ENCODE peak calls at places on chromosomes 6 and 20, in ten cellular contexts. S is lower leg skin; P is GM12878; C is type B pancreatic cell; W is heart left ventricle; A is astrocyte of the spinal cord; E is thoracic aorta; H is CD8-positive, alpha-beta T cell; F is kidney; D is epithelial cell of esophagus. R is an unnamed sample.

GRCh38 chr6:126372626-126373025 is 32.7 kb downstream of the CENPW start:
- DNase-seq in A (no peak), P (no peak), W (no peak), H (no peak), S (no peak), C (no peak), D (peak), F (no peak), E (no peak), R (no peak)

GRCh38 chr6:147000545-147001488 is 203.4 kb upstream of the STXBP5 start:
- DNase-seq in D (peak), A (peak), F (no peak), P (no peak), W (no peak), E (no peak), C (no peak), S (no peak), H (no peak), R (no peak)

GRCh38 chr20:57999465-58000111 is 228.9 kb downstream of the ANKRD60 start:
- DNase-seq in W (no peak), S (no peak), A (no peak), H (no peak), P (no peak), F (no peak), D (no peak), C (no peak), E (no peak), R (peak)

GRCh38 chr6:34385793-34386195 is 6.7 kb downstream of the NUDT3 start:
- DNase-seq in C (no peak), W (no peak), P (no peak), D (no peak), E (no peak), S (no peak), A (no peak), H (no peak), F (no peak), R (no peak)

GRCh38 chr20:58033026-58033536 is 195.4 kb downstream of the ANKRD60 start:
- DNase-seq in E (no peak), H (no peak), F (no peak), C (no peak), A (no peak), D (no peak), W (no peak), S (peak), P (no peak), R (no peak)

GRCh38 chr6:146544783-146545182 is 1.1 kb downstream of the RAB32 start:
- DNase-seq in C (no peak), P (no peak), E (no peak), D (peak), F (no peak), W (no peak), A (no peak), H (no peak), S (no peak), R (no peak)

GRCh38 chr6:132863895-132864294 is 49.5 kb downstream of the RPS12 start:
- DNase-seq in P (no peak), E (no peak), F (no peak), C (no peak), D (no peak), W (no peak), H (no peak), S (no peak), A (no peak), R (no peak)

GRCh38 chr20:62714006-62714405 is 5.4 kb downstream of the NTSR1 start:
- DNase-seq in W (no peak), C (no peak), S (no peak), E (no peak), H (no peak), A (no peak), D (no peak), F (peak), P (no peak), R (no peak)

GRCh38 chr6:165937564-165938358 is 229.9 kb downstream of the TBXT start:
- DNase-seq in W (no peak), P (no peak), F (no peak), E (no peak), D (no peak), S (no peak), H (no peak), C (no peak), A (no peak), R (no peak)

GRCh38 chr20:37935435-37935834 is 32.5 kb downstream of the VSTM2L start:
- DNase-seq in H (no peak), D (no peak), E (no peak), W (no peak), C (no peak), F (no peak), P (no peak), A (no peak), S (no peak), R (no peak)

GRCh38 chr20:25470045-25470444 is 62.6 kb downstream of the GINS1 start:
- DNase-seq in F (peak), H (peak), D (peak), E (no peak), W (no peak), C (no peak), A (peak), S (no peak), P (peak), R (peak)

GRCh38 chr6:125307150-125307838 is 5.5 kb upstream of the HDDC2 start:
- DNase-seq in W (no peak), F (no peak), H (no peak), A (no peak), E (no peak), P (no peak), C (no peak), S (no peak), D (peak), R (no peak)

GRCh38 chr20:11015440-11015839 is 341.6 kb upstream of the JAG1 start:
- DNase-seq in F (no peak), P (no peak), D (no peak), S (no peak), A (no peak), E (no peak), W (no peak), C (no peak), H (no peak), R (no peak)

GRCh38 chr6:47075741-47076421 is 33.7 kb upstream of the ADGRF1 start:
- DNase-seq in P (no peak), S (no peak), A (peak), D (peak), F (no peak), H (no peak), C (no peak), E (no peak), W (no peak), R (no peak)

GRCh38 chr6:146582857-146583256 is 15.9 kb upstream of the ADGB start:
- DNase-seq in E (no peak), H (no peak), D (peak), W (no peak), F (no peak), C (no peak), A (no peak), P (no peak), S (peak), R (no peak)

GRCh38 chr20:50528804-50529351 is 18.7 kb downstream of the PTPN1 start:
- DNase-seq in C (no peak), W (no peak), F (no peak), P (no peak), S (no peak), H (no peak), A (no peak), D (no peak), E (no peak), R (no peak)

GRCh38 chr20:23570178-23570577 is 1.9 kb upstream of the CST9L start:
- DNase-seq in A (no peak), H (no peak), P (no peak), F (no peak), W (no peak), C (no peak), D (no peak), S (no peak), E (no peak), R (no peak)

GRCh38 chr6:1984346-1984994 is 260.9 kb downstream of the GMDS start:
- DNase-seq in S (no peak), H (no peak), P (no peak), D (no peak), W (no peak), A (no peak), F (no peak), E (no peak), C (no peak), R (no peak)

GRCh38 chr20:35772563-35773058 is 796 bp downstream of the PHF20 start:
- DNase-seq in A (no peak), S (no peak), H (no peak), P (no peak), D (no peak), F (no peak), C (no peak), W (no peak), E (no peak), R (no peak)

GRCh38 chr6:81614292-81614691 is 138.2 kb downstream of the TENT5A start:
- DNase-seq in S (no peak), F (no peak), A (peak), P (no peak), H (no peak), E (no peak), C (no peak), W (no peak), D (no peak), R (no peak)

GRCh38 chr6:16291739-16292138 is 53.4 kb downstream of the GMPR start:
- DNase-seq in S (no peak), A (no peak), F (peak), E (no peak), D (no peak), C (no peak), H (no peak), W (no peak), P (no peak), R (no peak)

GRCh38 chr6:12403946-12404647 is 113.9 kb downstream of the EDN1 start:
- DNase-seq in F (no peak), S (no peak), H (no peak), P (no peak), C (no peak), A (no peak), W (no peak), E (no peak), D (no peak), R (no peak)

GRCh38 chr6:158640519-158640918 is 4.0 kb downstream of the DYNLT1 start:
- DNase-seq in D (no peak), A (no peak), P (no peak), S (no peak), H (no peak), C (peak), W (no peak), E (no peak), F (no peak), R (no peak)

GRCh38 chr6:75233097-75233615 is 10.4 kb downstream of the COX7A2 start:
- DNase-seq in S (no peak), C (no peak), E (no peak), P (no peak), D (no peak), H (no peak), F (no peak), W (no peak), A (no peak), R (no peak)

GRCh38 chr6:136371117-136371696 is 81.6 kb upstream of the BCLAF1 start:
- DNase-seq in H (no peak), D (no peak), P (no peak), A (no peak), S (no peak), E (no peak), F (no peak), W (no peak), C (no peak), R (no peak)

GRCh38 chr6:100112855-100113508 is 119.0 kb upstream of the MCHR2 start:
- DNase-seq in H (no peak), C (no peak), E (no peak), S (no peak), F (no peak), D (no peak), W (no peak), P (no peak), A (no peak), R (no peak)

GRCh38 chr20:53061709-53062108 is 89.6 kb downstream of the TSHZ2 start:
- DNase-seq in P (no peak), F (no peak), H (no peak), D (no peak), E (no peak), W (no peak), S (no peak), A (no peak), C (no peak), R (no peak)

GRCh38 chr6:143176090-143177021 is 115.7 kb downstream of the AIG1 start:
- DNase-seq in A (peak), H (no peak), P (no peak), E (no peak), S (no peak), D (peak), W (no peak), F (no peak), C (no peak), R (no peak)

GRCh38 chr20:34708621-34709043 is 4.5 kb downstream of the TP53INP2 start:
- DNase-seq in F (peak), D (peak), C (peak), A (peak), P (no peak), E (no peak), W (peak), S (peak), H (peak), R (peak)

GRCh38 chr6:46203388-46203787 is 32.6 kb upstream of the ENPP5 start:
- DNase-seq in C (no peak), E (no peak), H (no peak), S (no peak), P (no peak), F (no peak), D (no peak), W (no peak), A (no peak), R (no peak)

GRCh38 chr6:31940256-31940664 is 5.6 kb upstream of the CFB start:
- DNase-seq in C (no peak), S (no peak), P (no peak), F (no peak), W (no peak), E (no peak), H (no peak), D (no peak), A (peak), R (no peak)

GRCh38 chr6:30450548-30450907 is 38.8 kb upstream of the HLA-E start:
- DNase-seq in F (no peak), P (no peak), A (no peak), D (no peak), C (no peak), S (no peak), H (no peak), W (no peak), E (no peak), R (no peak)

GRCh38 chr6:30444451-30444742 is 44.9 kb upstream of the HLA-E start:
- DNase-seq in W (no peak), A (no peak), F (no peak), C (no peak), P (no peak), D (no peak), S (no peak), H (no peak), E (no peak), R (no peak)

GRCh38 chr6:30446259-30446658 is 43.0 kb upstream of the HLA-E start:
- DNase-seq in S (no peak), E (no peak), C (no peak), W (no peak), D (no peak), A (no peak), F (no peak), H (no peak), P (no peak), R (no peak)

GRCh38 chr6:30443657-30444450 is 45.5 kb upstream of the HLA-E start:
- DNase-seq in C (no peak), P (no peak), S (no peak), E (no peak), W (no peak), A (peak), D (peak), F (no peak), H (no peak), R (no peak)

DNA sequence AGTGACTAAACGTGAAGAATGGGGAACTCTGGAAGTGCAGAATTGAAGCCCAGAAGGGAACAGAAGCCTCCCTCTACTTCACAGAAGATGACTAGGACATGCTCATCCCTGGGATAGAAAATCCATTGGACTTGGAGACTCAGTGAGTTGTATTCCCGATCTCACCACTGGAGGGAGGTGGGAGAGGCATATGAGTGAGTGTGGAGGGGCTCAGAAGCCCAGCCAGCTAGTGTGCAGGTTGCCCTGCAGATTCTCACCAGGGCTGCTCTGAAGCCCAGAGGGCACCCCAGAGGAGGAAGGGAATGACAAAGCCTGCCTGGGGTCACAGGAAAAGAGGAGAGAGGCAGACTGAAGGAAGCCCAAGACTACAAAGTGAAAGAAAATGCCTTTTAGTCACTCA is 42.1 kb upstream of the HLA-E start:
- DNase-seq in P (no peak), H (no peak), W (no peak), A (peak), E (no peak), S (no peak), D (peak), F (no peak), C (no peak), R (peak)
- TF ChIP-seq CTCF in P (no peak), H (no peak), W (peak), A (peak), E (no peak), S (no peak), D (peak), F (no peak), C (peak), R (peak)

DNA sequence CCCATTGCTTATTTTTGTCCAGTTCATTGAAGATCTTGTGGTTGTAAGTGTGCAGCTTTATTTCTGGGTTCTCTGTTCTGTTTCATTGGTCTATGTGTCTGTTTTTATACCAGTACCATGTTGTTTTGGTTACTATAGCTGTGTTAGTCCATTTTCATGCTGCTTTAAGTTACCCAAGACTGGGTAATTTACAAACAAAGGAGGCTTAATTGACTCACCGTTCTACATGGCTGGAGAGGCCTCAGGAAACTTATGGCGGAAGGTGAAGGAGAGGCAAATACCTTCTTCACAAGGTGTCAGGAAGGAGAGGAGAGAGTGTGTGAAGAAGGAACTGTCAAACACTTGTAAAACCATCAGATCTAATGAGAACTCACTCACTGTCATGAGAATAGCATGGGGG is 29.9 kb upstream of the FERMT1 start:
- DNase-seq in A (no peak), F (no peak), D (peak), H (no peak), S (no peak), P (no peak), C (no peak), W (no peak), E (no peak), R (no peak)
- TF ChIP-seq CTCF in A (no peak), F (no peak), D (no peak), H (no peak), S (no peak), P (no peak), C (no peak), W (no peak), E (no peak), R (no peak)

DNA sequence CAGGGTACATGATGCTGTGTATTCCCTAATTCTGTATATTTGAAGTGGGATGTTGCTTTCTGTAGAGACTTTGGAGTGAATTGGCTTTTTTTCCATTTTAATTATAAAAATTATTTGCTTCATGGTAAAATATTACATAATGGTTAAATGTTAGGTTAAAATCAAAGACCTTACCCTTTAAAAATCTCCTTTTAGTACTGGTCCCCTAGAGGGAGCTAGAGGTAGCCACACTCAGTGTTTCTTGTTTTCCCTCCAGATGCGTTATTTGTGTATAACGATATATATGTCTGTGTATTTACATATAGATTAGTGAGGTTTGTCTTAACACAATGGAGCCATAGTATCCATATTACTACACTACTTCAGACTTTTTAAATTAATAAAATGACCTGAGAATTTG is 146.7 kb downstream of the PLCB4 start:
- DNase-seq in H (no peak), S (no peak), A (no peak), C (no peak), F (no peak), D (peak), W (no peak), P (no peak), E (no peak), R (no peak)
- TF ChIP-seq CTCF in H (no peak), S (no peak), A (peak), C (peak), F (peak), D (peak), W (peak), P (peak), E (peak), R (no peak)

GRCh38 chr6:53795254-53795701 is 473 bp downstream of the LRRC1 start:
- DNase-seq in P (no peak), C (no peak), F (no peak), W (no peak), D (peak), H (no peak), E (no peak), S (no peak), A (no peak), R (no peak)

GRCh38 chr6:53792973-53793317 is 1.9 kb upstream of the LRRC1 start:
- DNase-seq in W (no peak), S (no peak), D (no peak), E (no peak), A (no peak), C (no peak), H (no peak), F (no peak), P (no peak), R (no peak)

GRCh38 chr6:53793318-53793975 is 1.4 kb upstream of the LRRC1 start:
- DNase-seq in P (no peak), H (no peak), A (peak), F (peak), C (no peak), W (peak), E (no peak), S (no peak), D (peak), R (peak)

GRCh38 chr6:53794720-53795253 is at the start of gene LRRC1:
- DNase-seq in H (peak), A (peak), C (peak), P (peak), F (peak), D (peak), E (peak), S (peak), W (peak), R (peak)

DNA sequence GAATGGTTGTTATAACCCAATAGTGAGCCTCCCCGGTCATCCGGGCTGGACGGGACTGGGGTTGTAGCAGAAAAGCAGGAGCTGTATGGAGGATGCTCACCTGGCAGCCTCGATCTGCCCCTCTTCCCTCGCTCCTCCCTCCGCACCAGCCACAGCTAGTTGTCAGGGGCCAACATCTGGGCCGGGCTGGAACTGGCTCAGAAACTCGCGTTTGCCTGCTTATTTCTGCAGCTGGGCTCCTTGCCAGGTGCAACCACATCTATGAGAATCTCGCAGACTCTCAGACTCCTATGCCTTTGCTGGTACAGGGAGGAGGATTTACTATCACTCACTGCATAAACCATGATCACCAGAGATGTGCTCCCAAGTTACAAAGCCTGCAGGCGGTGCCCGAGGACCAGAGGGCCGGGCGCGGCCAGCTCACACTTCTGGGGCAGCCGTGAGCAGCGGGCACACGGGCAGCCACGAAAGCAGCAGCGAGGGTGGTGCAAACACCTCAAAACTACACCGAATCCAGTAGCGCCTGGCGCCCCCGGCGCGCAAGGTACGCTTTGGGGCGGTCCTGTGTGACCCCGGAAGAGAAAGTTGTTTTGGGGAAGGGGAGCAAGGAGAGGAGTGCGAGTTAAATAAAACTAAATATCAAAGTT is 609 bp upstream of the LRRC1 start:
- DNase-seq in S (peak), W (peak), A (peak), F (peak), C (peak), P (peak), H (peak), D (peak), E (no peak), R (peak)
- TF ChIP-seq CTCF in S (no peak), W (peak), A (peak), F (peak), C (peak), P (peak), H (no peak), D (peak), E (peak), R (no peak)

R was measured in endothelial cell.